ENCODE peak calls at places on chromosomes 12 and 14, in eight cellular contexts. L is choroid plexus epithelial cell; N is heart right ventricle; X is prostate gland; S is fibroblast of pulmonary artery; G is fibroblast of lung; A is CD8-positive, alpha-beta T cell; B is AG09309. Y is an unnamed sample.

GRCh38 chr14:93949511-93950075 is 22.4 kb downstream of the FAM181A start:
- DNase-seq in X (no peak), A (no peak), B (no peak), G (no peak), N (no peak), L (peak), S (no peak), Y (no peak)

GRCh38 chr14:28954025-28954424 is 187.4 kb downstream of the FOXG1 start:
- DNase-seq in L (no peak), G (no peak), B (no peak), N (no peak), S (no peak), X (no peak), A (no peak), Y (no peak)

GRCh38 chr12:113247123-113248045 is 26.1 kb downstream of the TPCN1 start:
- DNase-seq in X (no peak), B (no peak), G (peak), S (no peak), N (peak), L (peak), A (no peak), Y (no peak)

GRCh38 chr14:61812347-61813100 is 50.3 kb downstream of the SNAPC1 start:
- DNase-seq in G (peak), B (no peak), L (peak), A (no peak), N (no peak), S (peak), X (no peak), Y (peak)

GRCh38 chr12:12201274-12201758 is 65.5 kb downstream of the LRP6 start:
- DNase-seq in G (peak), A (no peak), S (peak), X (no peak), N (no peak), B (no peak), L (peak), Y (no peak)

GRCh38 chr12:91811481-91812287 is 334.0 kb downstream of the BTG1 start:
- DNase-seq in S (peak), L (peak), X (peak), B (no peak), N (peak), G (peak), A (peak), Y (peak)

GRCh38 chr14:34750233-34750632 is 35.8 kb upstream of the CFL2 start:
- DNase-seq in G (no peak), S (peak), L (peak), N (no peak), B (no peak), X (no peak), A (no peak), Y (peak)

GRCh38 chr12:122020795-122021192 is 890 bp upstream of the BCL7A start:
- DNase-seq in N (no peak), B (no peak), G (no peak), A (no peak), S (no peak), X (no peak), L (no peak), Y (no peak)

GRCh38 chr14:92456215-92457017 is 57.2 kb upstream of the RIN3 start:
- DNase-seq in G (peak), X (peak), N (peak), A (no peak), L (peak), B (no peak), S (peak), Y (peak)

GRCh38 chr12:109308534-109309440 is at the start of gene FOXN4:
- DNase-seq in B (no peak), L (no peak), G (no peak), N (no peak), A (no peak), S (no peak), X (no peak), Y (no peak)

GRCh38 chr14:102262894-102263462 is 42.0 kb downstream of the MOK start:
- DNase-seq in S (peak), L (no peak), A (no peak), B (no peak), G (peak), X (no peak), N (no peak), Y (peak)

GRCh38 chr12:79374543-79374942 is 316.2 kb downstream of the PAWR start:
- DNase-seq in B (no peak), G (no peak), S (no peak), L (no peak), A (no peak), N (no peak), X (no peak), Y (no peak)

GRCh38 chr12:12686925-12687324 is 9.1 kb downstream of the GPR19 start:
- DNase-seq in A (no peak), G (peak), N (no peak), S (peak), B (peak), X (no peak), L (peak), Y (peak)

GRCh38 chr12:104164635-104165034 is 26.6 kb upstream of the NFYB start:
- DNase-seq in A (no peak), N (no peak), L (no peak), G (no peak), S (no peak), X (no peak), B (no peak), Y (no peak)

GRCh38 chr12:991350-992278 is 591 bp downstream of the ERC1 start:
- DNase-seq in G (no peak), X (no peak), L (peak), A (peak), N (no peak), B (no peak), S (peak), Y (no peak)

GRCh38 chr14:92613008-92613658 is 99.6 kb downstream of the RIN3 start:
- DNase-seq in S (no peak), B (no peak), G (peak), L (peak), N (peak), A (peak), X (no peak), Y (no peak)

GRCh38 chr12:42119085-42119633 is 25.5 kb downstream of the GXYLT1 start:
- DNase-seq in S (peak), N (no peak), B (peak), X (no peak), L (peak), G (peak), A (no peak), Y (peak)

GRCh38 chr12:47757360-47757839 is 1.3 kb downstream of the RAPGEF3 start:
- DNase-seq in B (no peak), L (no peak), N (no peak), A (no peak), G (no peak), X (no peak), S (no peak), Y (no peak)

GRCh38 chr12:47758584-47758833 is 171 bp downstream of the RAPGEF3 start:
- DNase-seq in L (no peak), G (no peak), X (no peak), S (no peak), N (no peak), B (no peak), A (no peak), Y (no peak)

GRCh38 chr12:47758834-47759690 is at the start of gene RAPGEF3:
- DNase-seq in B (no peak), L (peak), X (peak), A (peak), N (peak), G (peak), S (peak), Y (peak)

GRCh38 chr12:47755655-47756562 is 2.8 kb downstream of the RAPGEF3 start:
- DNase-seq in G (no peak), A (no peak), X (peak), L (no peak), S (no peak), N (no peak), B (no peak), Y (no peak)

GRCh38 chr12:47757840-47758583 is 668 bp downstream of the RAPGEF3 start:
- DNase-seq in L (no peak), N (peak), B (no peak), A (no peak), X (no peak), G (no peak), S (no peak), Y (no peak)
- H3K4me3 ChIP-seq in L (peak), N (peak), B (peak), A (no peak), X (peak), G (peak), S (peak), Y (peak)

GRCh38 chr12:55705802-55706402 is 1.8 kb downstream of the ITGA7 start:
- DNase-seq in N (peak), X (no peak), S (no peak), L (no peak), B (no peak), A (no peak), G (no peak), Y (no peak)
- TF ChIP-seq CTCF in N (peak), X (peak), S (peak), L (peak), B (peak), A (no peak), G (peak), Y (peak)

GRCh38 chr12:114667669-114668150 is 16.3 kb downstream of the TBX3 start:
- DNase-seq in A (no peak), X (no peak), N (no peak), S (no peak), L (no peak), G (no peak), B (no peak), Y (no peak)
- H3K4me3 ChIP-seq in A (no peak), X (peak), N (peak), S (peak), L (peak), G (peak), B (peak), Y (peak)

GRCh38 chr12:64072946-64073345 is 149.2 kb downstream of the KICS2 start:
- DNase-seq in B (no peak), A (no peak), N (no peak), X (no peak), G (no peak), L (no peak), S (no peak), Y (no peak)

GRCh38 chr12:64082866-64083268 is 139.2 kb downstream of the KICS2 start:
- DNase-seq in N (no peak), B (no peak), G (no peak), A (no peak), L (no peak), S (no peak), X (no peak), Y (no peak)

GRCh38 chr12:64080319-64081008 is 141.6 kb downstream of the KICS2 start:
- DNase-seq in S (no peak), X (peak), B (no peak), G (no peak), L (no peak), A (no peak), N (no peak), Y (no peak)

GRCh38 chr12:64081020-64081419 is 141.1 kb downstream of the KICS2 start:
- DNase-seq in L (no peak), A (no peak), S (no peak), B (no peak), X (no peak), G (peak), N (no peak), Y (peak)

GRCh38 chr12:64077922-64078321 is 144.2 kb downstream of the KICS2 start:
- DNase-seq in G (no peak), S (peak), L (peak), X (no peak), N (no peak), A (no peak), B (no peak), Y (peak)
- TF ChIP-seq CTCF in G (peak), S (peak), L (peak), X (peak), N (peak), A (no peak), B (peak), Y (peak)

GRCh38 chr14:88552859-88553258 is 1.9 kb downstream of the PTPN21 start:
- DNase-seq in A (no peak), B (no peak), L (no peak), N (no peak), G (no peak), X (no peak), S (no peak), Y (no peak)

GRCh38 chr14:88551094-88551870 is 3.5 kb downstream of the PTPN21 start:
- DNase-seq in S (peak), G (peak), X (peak), L (peak), B (peak), N (peak), A (no peak), Y (peak)

GRCh38 chr14:88553886-88554457 is 835 bp downstream of the PTPN21 start:
- DNase-seq in X (peak), G (peak), A (no peak), N (no peak), S (peak), B (no peak), L (peak), Y (peak)

GRCh38 chr14:88550078-88550477 is 4.7 kb downstream of the PTPN21 start:
- DNase-seq in N (no peak), B (no peak), A (no peak), S (no peak), G (no peak), X (no peak), L (no peak), Y (no peak)

GRCh38 chr14:88551936-88552565 is 2.8 kb downstream of the PTPN21 start:
- DNase-seq in A (no peak), X (peak), B (no peak), S (peak), N (no peak), G (peak), L (peak), Y (peak)
- H3K4me3 ChIP-seq in A (peak), X (peak), B (peak), S (peak), N (peak), G (peak), L (peak), Y (peak)

GRCh38 chr14:74946659-74947281 is 8.6 kb downstream of the PGF start:
- DNase-seq in N (no peak), B (no peak), A (no peak), G (no peak), L (no peak), S (no peak), X (no peak), Y (no peak)
- TF ChIP-seq CTCF in N (no peak), B (no peak), A (peak), G (no peak), L (no peak), S (no peak), X (no peak), Y (no peak)

DNA sequence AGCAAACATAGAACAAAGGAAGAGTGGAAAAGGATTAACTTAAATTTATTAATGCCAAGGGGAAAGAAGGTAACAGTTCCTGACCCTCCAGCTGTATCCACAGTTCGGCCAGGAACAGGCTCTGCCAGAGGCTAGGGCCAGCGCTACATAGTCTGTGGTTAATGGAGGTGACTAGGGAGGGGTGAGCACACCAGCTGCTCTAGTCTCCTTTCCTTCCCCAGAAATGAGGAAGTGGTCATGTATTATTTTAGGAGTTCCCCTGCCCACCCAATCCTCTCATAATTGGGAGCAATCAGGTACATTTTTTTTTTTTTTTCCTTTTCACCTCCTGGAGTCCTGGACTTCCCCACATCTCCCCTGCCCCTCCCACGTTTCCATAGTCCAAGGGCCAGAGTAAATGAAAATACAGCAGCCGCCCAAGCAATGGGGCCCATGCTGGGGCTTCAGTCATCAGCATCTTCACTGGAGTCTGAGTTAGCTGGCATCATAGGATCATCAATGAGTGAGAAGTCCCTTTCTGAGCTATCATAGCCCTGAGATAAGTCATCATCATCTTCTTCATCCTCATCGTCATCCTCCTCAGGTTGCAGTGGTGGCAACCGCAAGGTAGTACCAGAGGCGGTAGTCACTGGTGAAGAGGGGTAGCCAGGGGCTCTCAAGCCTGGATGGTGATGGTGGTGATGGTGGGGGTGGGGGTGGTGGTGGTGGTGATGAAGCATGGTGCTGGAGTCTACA is 1.5 kb upstream of the SUPT16H start:
- DNase-seq in S (no peak), X (no peak), L (no peak), N (no peak), G (no peak), B (no peak), A (no peak), Y (no peak)
- H3K4me3 ChIP-seq in S (no peak), X (no peak), L (no peak), N (no peak), G (no peak), B (no peak), A (no peak), Y (no peak)

GRCh38 chr14:66507722-66508546 is at the start of gene GPHN:
- DNase-seq in B (peak), S (peak), N (peak), L (peak), G (peak), A (peak), X (peak), Y (peak)
- TF ChIP-seq CTCF in B (peak), S (peak), N (peak), L (peak), G (peak), A (no peak), X (peak), Y (peak)

Y was measured in cardiac fibroblast.